ENCODE peak calls at places on chromosome 5, in ten cellular contexts. O, I, X, E, U, W, K, L, Q and T are unnamed samples.

GRCh38 chr5:32475338-32476097 is 31.0 kb upstream of the ZFR start:
- DNase-seq in O (no peak), I (no peak), X (no peak), E (no peak), U (no peak), W (no peak), K (no peak), L (no peak), Q (no peak), T (no peak)

GRCh38 chr5:2704111-2704510 is 47.4 kb downstream of the IRX2 start:
- DNase-seq in O (no peak), I (no peak), X (no peak), E (no peak), U (no peak), W (no peak), K (no peak), L (no peak), Q (no peak), T (no peak)

GRCh38 chr5:37823433-37824152 is 16.2 kb downstream of the GDNF start:
- DNase-seq in O (no peak), I (no peak), X (no peak), E (no peak), U (no peak), W (no peak), K (no peak), L (no peak), Q (no peak), T (no peak)

GRCh38 chr5:22693125-22693524 is 160.0 kb downstream of the CDH12 start:
- DNase-seq in O (no peak), I (no peak), X (no peak), E (no peak), U (no peak), W (no peak), K (no peak), L (no peak), Q (no peak), T (no peak)

GRCh38 chr5:6492934-6493333 is 44.3 kb downstream of the UBE2QL1 start:
- DNase-seq in O (no peak), I (no peak), X (no peak), E (no peak), U (no peak), W (no peak), K (no peak), L (no peak), Q (no peak), T (no peak)

GRCh38 chr5:131505237-131505908 is 129.7 kb downstream of the RAPGEF6 start:
- DNase-seq in O (no peak), I (no peak), X (no peak), E (no peak), U (no peak), W (no peak), K (no peak), L (no peak), Q (peak), T (peak)

GRCh38 chr5:90338712-90339372 is 70.7 kb downstream of the CETN3 start:
- DNase-seq in O (no peak), I (no peak), X (no peak), E (no peak), U (no peak), W (no peak), K (no peak), L (no peak), Q (no peak), T (no peak)

GRCh38 chr5:159095882-159096554 is 3.7 kb downstream of the EBF1 start:
- DNase-seq in O (no peak), I (no peak), X (no peak), E (peak), U (no peak), W (no peak), K (no peak), L (no peak), Q (no peak), T (no peak)

GRCh38 chr5:139696894-139697658 is 48.9 kb downstream of the CXXC5 start:
- DNase-seq in O (peak), I (no peak), X (peak), E (peak), U (no peak), W (peak), K (peak), L (peak), Q (peak), T (peak)

GRCh38 chr5:149800563-149801103 is 70.5 kb downstream of the PPARGC1B start:
- DNase-seq in O (no peak), I (no peak), X (no peak), E (no peak), U (no peak), W (no peak), K (no peak), L (no peak), Q (no peak), T (no peak)

GRCh38 chr5:43037929-43038510 is 2.1 kb downstream of the ANXA2R start:
- DNase-seq in O (no peak), I (no peak), X (peak), E (peak), U (no peak), W (no peak), K (peak), L (peak), Q (peak), T (no peak)

GRCh38 chr5:149426931-149427330 is 47.8 kb upstream of the IL17B start:
- DNase-seq in O (no peak), I (no peak), X (no peak), E (no peak), U (no peak), W (no peak), K (no peak), L (no peak), Q (peak), T (no peak)

GRCh38 chr5:94375801-94376200 is 242.6 kb downstream of the KIAA0825 start:
- DNase-seq in O (no peak), I (no peak), X (no peak), E (peak), U (no peak), W (no peak), K (no peak), L (no peak), Q (peak), T (peak)

GRCh38 chr5:92795633-92796032 is 785.4 kb downstream of the NR2F1-AS1 start:
- DNase-seq in O (no peak), I (no peak), X (no peak), E (no peak), U (no peak), W (no peak), K (no peak), L (no peak), Q (no peak), T (no peak)

GRCh38 chr5:32990593-32991415 is 279.7 kb downstream of the NPR3 start:
- DNase-seq in O (no peak), I (no peak), X (no peak), E (peak), U (no peak), W (no peak), K (no peak), L (no peak), Q (no peak), T (no peak)